ENCODE peak calls at places on chromosomes 11 and 22, in ten cellular contexts. V is GDM1; O is iris pigment epithelial cell; X is naive B cell; K is stimulated activated naive CD4-positive, alpha-beta T cell; D is NCI-H187 treated with DMSO at 0.1 percent for 48 hours; S is putamen; G is COR-L47; Y is T follicular helper cell; Z is dermis blood vessel endothelial cell. H is an unnamed sample.

GRCh38 chr11:22798890-22799289 is 30.7 kb downstream of the SVIP start:
- DNase-seq in V (no peak), O (no peak), X (no peak), K (no peak), D (peak), S (no peak), G (no peak), Y (no peak), Z (no peak), H (no peak)

GRCh38 chr11:24637520-24637919 is 140.7 kb downstream of the LUZP2 start:
- DNase-seq in V (no peak), O (no peak), X (no peak), K (no peak), D (no peak), S (no peak), G (no peak), Y (no peak), Z (no peak), H (no peak)

GRCh38 chr11:15539645-15540044 is 424.9 kb downstream of the INSC start:
- DNase-seq in V (no peak), O (no peak), X (no peak), K (no peak), D (no peak), S (no peak), G (no peak), Y (no peak), Z (no peak), H (no peak)

GRCh38 chr11:81135570-81135969 is 1598.1 kb downstream of the FAM181B start:
- DNase-seq in V (no peak), O (no peak), X (no peak), K (no peak), D (no peak), S (no peak), G (no peak), Y (no peak), Z (no peak), H (no peak)

GRCh38 chr11:71206186-71206585 is 46.2 kb downstream of the SHANK2 start:
- DNase-seq in V (no peak), O (no peak), X (no peak), K (no peak), D (no peak), S (no peak), G (no peak), Y (no peak), Z (no peak), H (no peak)

GRCh38 chr11:45872513-45873356 is 12.7 kb upstream of the MAPK8IP1 start:
- DNase-seq in V (peak), O (peak), X (peak), K (no peak), D (no peak), S (peak), G (peak), Y (peak), Z (peak), H (peak)

GRCh38 chr11:128518493-128519207 is 68.7 kb downstream of the ETS1 start:
- DNase-seq in V (no peak), O (no peak), X (no peak), K (no peak), D (no peak), S (no peak), G (no peak), Y (no peak), Z (no peak), H (no peak)

GRCh38 chr11:118314985-118315384 is 10.5 kb downstream of the CD3E start:
- DNase-seq in V (no peak), O (no peak), X (no peak), K (no peak), D (no peak), S (no peak), G (no peak), Y (no peak), Z (no peak), H (no peak)

GRCh38 chr22:41242396-41243117 is 1.8 kb upstream of the CHADL start:
- DNase-seq in V (no peak), O (no peak), X (no peak), K (no peak), D (no peak), S (no peak), G (no peak), Y (no peak), Z (no peak), H (no peak)

GRCh38 chr22:48320671-48321515 is 1506.8 kb downstream of the BRD1 start:
- DNase-seq in V (no peak), O (no peak), X (no peak), K (no peak), D (no peak), S (no peak), G (no peak), Y (no peak), Z (no peak), H (no peak)

GRCh38 chr22:39984006-39984405 is 10.7 kb upstream of the FAM83F start:
- DNase-seq in V (no peak), O (peak), X (no peak), K (no peak), D (no peak), S (no peak), G (no peak), Y (no peak), Z (no peak), H (no peak)

GRCh38 chr22:34414467-34415440 is 494.5 kb upstream of the LARGE1 start:
- DNase-seq in V (peak), O (peak), X (no peak), K (no peak), D (no peak), S (peak), G (peak), Y (no peak), Z (peak), H (no peak)

GRCh38 chr11:106585061-106585460 is 433.2 kb downstream of the GUCY1A2 start:
- DNase-seq in V (no peak), O (peak), X (no peak), K (no peak), D (no peak), S (no peak), G (no peak), Y (no peak), Z (peak), H (peak)

GRCh38 chr22:35587447-35587870 is 29.7 kb downstream of the MB start:
- DNase-seq in V (no peak), O (no peak), X (no peak), K (no peak), D (no peak), S (no peak), G (no peak), Y (no peak), Z (no peak), H (no peak)

GRCh38 chr11:110972640-110973039 is 260.4 kb upstream of the ARHGAP20 start:
- DNase-seq in V (no peak), O (peak), X (no peak), K (no peak), D (no peak), S (no peak), G (no peak), Y (no peak), Z (no peak), H (peak)

GRCh38 chr22:50673231-50674126 is 856 bp downstream of the SHANK3 start:
- DNase-seq in V (peak), O (no peak), X (peak), K (peak), D (no peak), S (peak), G (no peak), Y (peak), Z (peak), H (no peak)

GRCh38 chr11:118623291-118623655 is 15.9 kb downstream of the PHLDB1 start:
- DNase-seq in V (no peak), O (peak), X (no peak), K (no peak), D (peak), S (no peak), G (peak), Y (no peak), Z (peak), H (no peak)

GRCh38 chr22:47303161-47303890 is 540.9 kb downstream of the TBC1D22A start:
- DNase-seq in V (no peak), O (no peak), X (no peak), K (no peak), D (no peak), S (no peak), G (no peak), Y (no peak), Z (no peak), H (no peak)

GRCh38 chr22:29587938-29588699 is 7.2 kb upstream of the NIPSNAP1 start:
- DNase-seq in V (no peak), O (peak), X (no peak), K (no peak), D (no peak), S (no peak), G (no peak), Y (no peak), Z (peak), H (peak)

GRCh38 chr11:130571947-130572584 is 123.6 kb downstream of the ADAMTS15 start:
- DNase-seq in V (no peak), O (no peak), X (no peak), K (no peak), D (no peak), S (no peak), G (no peak), Y (no peak), Z (no peak), H (no peak)

GRCh38 chr11:32006799-32007388 is 84.0 kb upstream of the RCN1 start:
- DNase-seq in V (peak), O (peak), X (no peak), K (no peak), D (no peak), S (no peak), G (peak), Y (no peak), Z (peak), H (peak)

GRCh38 chr11:134615041-134615615 is 203.1 kb upstream of the B3GAT1 start:
- DNase-seq in V (no peak), O (no peak), X (no peak), K (no peak), D (no peak), S (no peak), G (no peak), Y (no peak), Z (no peak), H (no peak)

GRCh38 chr11:119107538-119108150 is 500 bp downstream of the C2CD2L start:
- DNase-seq in V (no peak), O (no peak), X (no peak), K (no peak), D (no peak), S (no peak), G (no peak), Y (no peak), Z (peak), H (no peak)

GRCh38 chr11:123439616-123440015 is 9.5 kb downstream of the GRAMD1B start:
- DNase-seq in V (no peak), O (no peak), X (no peak), K (no peak), D (no peak), S (no peak), G (no peak), Y (no peak), Z (no peak), H (no peak)

GRCh38 chr22:19358703-19359553 is 67.4 kb upstream of the CLTCL1 start:
- DNase-seq in V (no peak), O (no peak), X (no peak), K (no peak), D (no peak), S (no peak), G (no peak), Y (no peak), Z (no peak), H (no peak)

GRCh38 chr11:10376061-10376460 is 71.2 kb downstream of the ADM start:
- DNase-seq in V (no peak), O (peak), X (no peak), K (no peak), D (no peak), S (no peak), G (no peak), Y (no peak), Z (no peak), H (no peak)

GRCh38 chr11:76609736-76610370 is 60.7 kb downstream of the LRRC32 start:
- DNase-seq in V (no peak), O (no peak), X (no peak), K (no peak), D (no peak), S (no peak), G (no peak), Y (no peak), Z (no peak), H (no peak)

GRCh38 chr11:76781861-76782500 is 1.2 kb upstream of the TSKU start:
- DNase-seq in V (no peak), O (no peak), X (no peak), K (no peak), D (no peak), S (no peak), G (no peak), Y (no peak), Z (no peak), H (no peak)

GRCh38 chr11:124894606-124895430 is 2.8 kb downstream of the ROBO4 start:
- DNase-seq in V (no peak), O (no peak), X (no peak), K (no peak), D (no peak), S (no peak), G (no peak), Y (no peak), Z (no peak), H (no peak)

GRCh38 chr11:47188262-47188661 is 2.0 kb upstream of the PACSIN3 start:
- DNase-seq in V (no peak), O (no peak), X (no peak), K (no peak), D (no peak), S (no peak), G (no peak), Y (no peak), Z (no peak), H (no peak)

GRCh38 chr22:42357221-42357620 is 75.0 kb downstream of the NFAM1 start:
- DNase-seq in V (no peak), O (no peak), X (no peak), K (no peak), D (no peak), S (no peak), G (no peak), Y (no peak), Z (no peak), H (no peak)

H was measured in GM04503.